ENCODE peak calls at places on chromosome 16, in nine cellular contexts. F is cardiac muscle cell; Y is amniotic epithelial cell; W is stomach; S is Kasumi-1; V is pancreas; H is OCI-LY7; A is RPMI7951; C is CD4-positive, alpha-beta memory T cell. E is an unnamed sample.

GRCh38 chr16:75043175-75043937 is 44.5 kb downstream of the ZNRF1 start:
- DNase-seq in F (peak; percentile 40), Y (no peak), W (no peak), S (no peak), V (no peak), H (no peak), A (no peak), C (no peak), E (peak; percentile 38)

GRCh38 chr16:50234771-50235556 is 31.4 kb upstream of the ADCY7 start:
- DNase-seq in F (no peak), Y (peak; percentile 39), W (no peak), S (no peak), V (no peak), H (no peak), A (peak; percentile 18), C (no peak), E (no peak)

GRCh38 chr16:52526429-52526828 is 20.5 kb downstream of the TOX3 start:
- DNase-seq in F (no peak), Y (no peak), W (no peak), S (no peak), V (no peak), H (no peak), A (no peak), C (no peak), E (no peak)

GRCh38 chr16:85994492-85995433 is 95.8 kb downstream of the IRF8 start:
- DNase-seq in F (no peak), Y (no peak), W (peak; percentile 13), S (no peak), V (no peak), H (peak; percentile 73), A (no peak), C (no peak), E (peak; percentile 6)

GRCh38 chr16:57923841-57924240 is 47.1 kb downstream of the CNGB1 start:
- DNase-seq in F (no peak), Y (no peak), W (no peak), S (no peak), V (no peak), H (no peak), A (no peak), C (no peak), E (no peak)

GRCh38 chr16:12065866-12066545 is 89.5 kb downstream of the SNX29 start:
- DNase-seq in F (no peak), Y (no peak), W (no peak), S (no peak), V (no peak), H (no peak), A (no peak), C (no peak), E (no peak)

GRCh38 chr16:87806608-87807546 is 41.1 kb upstream of the KLHDC4 start:
- DNase-seq in F (peak; percentile 88), Y (peak; percentile 71), W (peak; percentile 75), S (peak; percentile 62), V (peak; percentile 80), H (peak; percentile 95), A (peak; percentile 90), C (peak; percentile 21), E (peak; percentile 47)

GRCh38 chr16:88718178-88718577 is 11.9 kb downstream of the CTU2 start:
- DNase-seq in F (no peak), Y (no peak), W (no peak), S (no peak), V (no peak), H (no peak), A (no peak), C (no peak), E (no peak)

GRCh38 chr16:88570691-88571092 is 489 bp downstream of the ZC3H18 start:
- DNase-seq in F (peak; percentile 3), Y (no peak), W (no peak), S (peak; percentile 17), V (peak; percentile 79), H (peak; percentile 49), A (peak; percentile 26), C (no peak), E (peak; percentile 32)

GRCh38 chr16:24069036-24069590 is 187.0 kb upstream of the CACNG3 start:
- DNase-seq in F (no peak), Y (no peak), W (no peak), S (no peak), V (no peak), H (no peak), A (no peak), C (no peak), E (no peak)

GRCh38 chr16:86120201-86120981 is 221.4 kb downstream of the IRF8 start:
- DNase-seq in F (no peak), Y (peak; percentile 34), W (no peak), S (no peak), V (no peak), H (no peak), A (no peak), C (no peak), E (no peak)

GRCh38 chr16:11094075-11094593 is 149.8 kb downstream of the CLEC16A start:
- DNase-seq in F (peak; percentile 68), Y (peak; percentile 80), W (no peak), S (peak; percentile 26), V (no peak), H (peak; percentile 69), A (peak; percentile 92), C (no peak), E (peak; percentile 66)

GRCh38 chr16:22008215-22009142 is 568 bp downstream of the MOSMO start:
- DNase-seq in F (no peak), Y (no peak), W (no peak), S (no peak), V (peak; percentile 82), H (peak; percentile 25), A (peak; percentile 4), C (peak; percentile 9), E (peak; percentile 46)

GRCh38 chr16:17510532-17510931 is 39.8 kb upstream of the XYLT1 start:
- DNase-seq in F (no peak), Y (no peak), W (no peak), S (no peak), V (no peak), H (no peak), A (no peak), C (no peak), E (no peak)